ENCODE peak calls at places on chromosomes 13 and 19, in six cellular contexts. One of them, this sample, is unnamed.

GRCh38 chr19:38004100-38004504 is 97.1 kb downstream of the SIPA1L3 start:
- DNase-seq in GM04504: no peak
- DNase-seq in cerebellar cortex: no peak
- DNase-seq in CD4-positive, alpha-beta memory T cell: no peak
- DNase-seq in COLO829: no peak
- DNase-seq in stimulated activated effector memory CD8-positive, alpha-beta T cell treated with anti-CD3 and anti-CD28 coated beads, Interleukin-12 subunit alpha, Interleukin-12 subunit beta, amount 100 ng/mL, for 72 hours: no peak
- DNase-seq in this sample: no peak

GRCh38 chr19:18294467-18294864 is 13.0 kb upstream of the JUND start:
- DNase-seq in GM04504: no peak
- DNase-seq in stimulated activated effector memory CD8-positive, alpha-beta T cell treated with anti-CD3 and anti-CD28 coated beads, Interleukin-12 subunit alpha, Interleukin-12 subunit beta, amount 100 ng/mL, for 72 hours: peak; percentile 77
- DNase-seq in cerebellar cortex: no peak
- DNase-seq in CD4-positive, alpha-beta memory T cell: peak; percentile 90
- DNase-seq in COLO829: no peak
- DNase-seq in this sample: peak; percentile 57

GRCh38 chr13:21022056-21022693 is 39.2 kb downstream of the LATS2 start:
- DNase-seq in stimulated activated effector memory CD8-positive, alpha-beta T cell treated with anti-CD3 and anti-CD28 coated beads, Interleukin-12 subunit alpha, Interleukin-12 subunit beta, amount 100 ng/mL, for 72 hours: no peak
- DNase-seq in CD4-positive, alpha-beta memory T cell: no peak
- DNase-seq in COLO829: no peak
- DNase-seq in cerebellar cortex: no peak
- DNase-seq in GM04504: no peak
- DNase-seq in this sample: no peak

GRCh38 chr19:1624458-1624857 is 19.2 kb upstream of the UQCR11 start:
- DNase-seq in COLO829: peak; percentile 53
- DNase-seq in GM04504: no peak
- DNase-seq in CD4-positive, alpha-beta memory T cell: peak; percentile 36
- DNase-seq in stimulated activated effector memory CD8-positive, alpha-beta T cell treated with anti-CD3 and anti-CD28 coated beads, Interleukin-12 subunit alpha, Interleukin-12 subunit beta, amount 100 ng/mL, for 72 hours: no peak
- DNase-seq in cerebellar cortex: peak; percentile 57
- DNase-seq in this sample: peak; percentile 84

GRCh38 chr13:41505209-41505835 is 48.0 kb downstream of the RGCC start:
- DNase-seq in GM04504: peak; percentile 74
- DNase-seq in cerebellar cortex: no peak
- DNase-seq in CD4-positive, alpha-beta memory T cell: no peak
- DNase-seq in stimulated activated effector memory CD8-positive, alpha-beta T cell treated with anti-CD3 and anti-CD28 coated beads, Interleukin-12 subunit alpha, Interleukin-12 subunit beta, amount 100 ng/mL, for 72 hours: no peak
- DNase-seq in COLO829: no peak
- DNase-seq in this sample: no peak

GRCh38 chr19:14337510-14337909 is 43.7 kb upstream of the ADGRE5 start:
- DNase-seq in COLO829: peak; percentile 86
- DNase-seq in GM04504: no peak
- DNase-seq in cerebellar cortex: peak; percentile 31
- DNase-seq in stimulated activated effector memory CD8-positive, alpha-beta T cell treated with anti-CD3 and anti-CD28 coated beads, Interleukin-12 subunit alpha, Interleukin-12 subunit beta, amount 100 ng/mL, for 72 hours: no peak
- DNase-seq in CD4-positive, alpha-beta memory T cell: peak; percentile 49
- DNase-seq in this sample: peak; percentile 70

GRCh38 chr13:27976362-27977177 is 7.5 kb upstream of the CDX2 start:
- DNase-seq in stimulated activated effector memory CD8-positive, alpha-beta T cell treated with anti-CD3 and anti-CD28 coated beads, Interleukin-12 subunit alpha, Interleukin-12 subunit beta, amount 100 ng/mL, for 72 hours: no peak
- DNase-seq in cerebellar cortex: no peak
- DNase-seq in CD4-positive, alpha-beta memory T cell: no peak
- DNase-seq in COLO829: no peak
- DNase-seq in GM04504: no peak
- DNase-seq in this sample: no peak

GRCh38 chr13:79775830-79776229 is 294.9 kb downstream of the NDFIP2 start:
- DNase-seq in cerebellar cortex: peak; percentile 85
- DNase-seq in COLO829: peak; percentile 73
- DNase-seq in GM04504: peak; percentile 50
- DNase-seq in stimulated activated effector memory CD8-positive, alpha-beta T cell treated with anti-CD3 and anti-CD28 coated beads, Interleukin-12 subunit alpha, Interleukin-12 subunit beta, amount 100 ng/mL, for 72 hours: no peak
- DNase-seq in CD4-positive, alpha-beta memory T cell: no peak
- DNase-seq in this sample: peak; percentile 91

GRCh38 chr13:33445476-33445875 is 159.9 kb upstream of the STARD13 start:
- DNase-seq in stimulated activated effector memory CD8-positive, alpha-beta T cell treated with anti-CD3 and anti-CD28 coated beads, Interleukin-12 subunit alpha, Interleukin-12 subunit beta, amount 100 ng/mL, for 72 hours: no peak
- DNase-seq in cerebellar cortex: no peak
- DNase-seq in CD4-positive, alpha-beta memory T cell: no peak
- DNase-seq in GM04504: no peak
- DNase-seq in COLO829: no peak
- DNase-seq in this sample: no peak

GRCh38 chr13:113129480-113129879 is 6.9 kb downstream of the F10 start:
- DNase-seq in stimulated activated effector memory CD8-positive, alpha-beta T cell treated with anti-CD3 and anti-CD28 coated beads, Interleukin-12 subunit alpha, Interleukin-12 subunit beta, amount 100 ng/mL, for 72 hours: no peak
- DNase-seq in GM04504: no peak
- DNase-seq in COLO829: no peak
- DNase-seq in CD4-positive, alpha-beta memory T cell: no peak
- DNase-seq in cerebellar cortex: no peak
- DNase-seq in this sample: no peak

GRCh38 chr13:45142440-45143345 is 22.4 kb downstream of the GTF2F2 start:
- DNase-seq in stimulated activated effector memory CD8-positive, alpha-beta T cell treated with anti-CD3 and anti-CD28 coated beads, Interleukin-12 subunit alpha, Interleukin-12 subunit beta, amount 100 ng/mL, for 72 hours: no peak
- DNase-seq in GM04504: no peak
- DNase-seq in cerebellar cortex: no peak
- DNase-seq in CD4-positive, alpha-beta memory T cell: no peak
- DNase-seq in COLO829: peak; percentile 93
- DNase-seq in this sample: no peak

GRCh38 chr19:49506575-49507105 is 5.8 kb upstream of the FCGRT start:
- DNase-seq in GM04504: no peak
- DNase-seq in stimulated activated effector memory CD8-positive, alpha-beta T cell treated with anti-CD3 and anti-CD28 coated beads, Interleukin-12 subunit alpha, Interleukin-12 subunit beta, amount 100 ng/mL, for 72 hours: peak; percentile 73
- DNase-seq in cerebellar cortex: peak; percentile 67
- DNase-seq in CD4-positive, alpha-beta memory T cell: peak; percentile 83
- DNase-seq in COLO829: peak; percentile 59
- DNase-seq in this sample: peak; percentile 90

This sample was measured in mesendoderm.